ENCODE peak calls at places on chromosome 18, in four cellular contexts. One of them, this sample, is unnamed.

GRCh38 chr18:76121049-76121448 is 374.0 kb downstream of the ZNF516 start:
- DNase-seq in neural progenitor cell: no peak
- DNase-seq in PC-3: no peak
- DNase-seq in HCT116: no peak
- DNase-seq in this sample: no peak

GRCh38 chr18:3554091-3554601 is 104.2 kb downstream of the TGIF1 start:
- DNase-seq in neural progenitor cell: peak; percentile 81
- DNase-seq in PC-3: no peak
- DNase-seq in HCT116: no peak
- DNase-seq in this sample: no peak

GRCh38 chr18:55189972-55190371 is 230.7 kb upstream of the CCDC68 start:
- DNase-seq in neural progenitor cell: peak; percentile 68
- DNase-seq in PC-3: no peak
- DNase-seq in HCT116: no peak
- DNase-seq in this sample: no peak

GRCh38 chr18:79938196-79938595 is 13.3 kb downstream of the SLC66A2 start:
- DNase-seq in neural progenitor cell: no peak
- DNase-seq in PC-3: no peak
- DNase-seq in HCT116: no peak
- DNase-seq in this sample: no peak

GRCh38 chr18:52504589-52504988 is 164.6 kb downstream of the DCC start:
- DNase-seq in neural progenitor cell: no peak
- DNase-seq in PC-3: no peak
- DNase-seq in HCT116: no peak
- DNase-seq in this sample: no peak

GRCh38 chr18:78682716-78683115 is 296.9 kb upstream of the SALL3 start:
- DNase-seq in neural progenitor cell: no peak
- DNase-seq in PC-3: no peak
- DNase-seq in HCT116: no peak
- DNase-seq in this sample: no peak

GRCh38 chr18:28267878-28268625 is 91.1 kb upstream of the CDH2 start:
- DNase-seq in neural progenitor cell: no peak
- DNase-seq in PC-3: peak; percentile 66
- DNase-seq in HCT116: no peak
- DNase-seq in this sample: peak; percentile 32

GRCh38 chr18:832085-832681 is 20.1 kb upstream of the YES1 start:
- DNase-seq in neural progenitor cell: peak; percentile 48
- DNase-seq in PC-3: no peak
- DNase-seq in HCT116: peak; percentile 29
- DNase-seq in this sample: no peak

GRCh38 chr18:42545825-42546224 is 569.7 kb downstream of the RIT2 start:
- DNase-seq in neural progenitor cell: no peak
- DNase-seq in PC-3: peak; percentile 52
- DNase-seq in HCT116: no peak
- DNase-seq in this sample: peak; percentile 76

GRCh38 chr18:657311-657997 is at the start of gene TYMS:
- DNase-seq in neural progenitor cell: peak; percentile 86
- DNase-seq in PC-3: peak; percentile 84
- DNase-seq in HCT116: peak; percentile 63
- DNase-seq in this sample: peak; percentile 64

GRCh38 chr18:31626409-31626808 is 34.7 kb downstream of the TTR start:
- DNase-seq in neural progenitor cell: no peak
- DNase-seq in PC-3: no peak
- DNase-seq in HCT116: no peak
- DNase-seq in this sample: no peak

GRCh38 chr18:76928179-76928868 is 106.0 kb downstream of the ZNF236 start:
- DNase-seq in neural progenitor cell: no peak
- DNase-seq in PC-3: no peak
- DNase-seq in HCT116: no peak
- DNase-seq in this sample: no peak

GRCh38 chr18:43893001-43893637 is 615.8 kb upstream of the SYT4 start:
- DNase-seq in neural progenitor cell: no peak
- DNase-seq in PC-3: peak; percentile 69
- DNase-seq in HCT116: no peak
- DNase-seq in this sample: peak; percentile 96

GRCh38 chr18:79227617-79228016 is 158.4 kb downstream of the ATP9B start:
- DNase-seq in neural progenitor cell: no peak
- DNase-seq in PC-3: no peak
- DNase-seq in HCT116: no peak
- DNase-seq in this sample: no peak

GRCh38 chr18:7946724-7947377 is 379.7 kb downstream of the PTPRM start:
- DNase-seq in neural progenitor cell: peak; percentile 23
- DNase-seq in PC-3: peak; percentile 76
- DNase-seq in HCT116: peak; percentile 61
- DNase-seq in this sample: peak; percentile 75

GRCh38 chr18:55031979-55032378 is 72.7 kb upstream of the CCDC68 start:
- DNase-seq in neural progenitor cell: no peak
- DNase-seq in PC-3: no peak
- DNase-seq in HCT116: no peak
- DNase-seq in this sample: no peak

GRCh38 chr18:2657788-2658458 is 2.4 kb downstream of the SMCHD1 start:
- DNase-seq in neural progenitor cell: no peak
- DNase-seq in PC-3: peak; percentile 89
- DNase-seq in HCT116: peak; percentile 45
- DNase-seq in this sample: peak; percentile 92

GRCh38 chr18:32530947-32531651 is 60.4 kb upstream of the GAREM1 start:
- DNase-seq in neural progenitor cell: no peak
- DNase-seq in PC-3: peak; percentile 46
- DNase-seq in HCT116: no peak
- DNase-seq in this sample: peak; percentile 25

GRCh38 chr18:12630136-12630535 is 27.8 kb downstream of the SPIRE1 start:
- DNase-seq in neural progenitor cell: no peak
- DNase-seq in PC-3: peak; percentile 77
- DNase-seq in HCT116: no peak
- DNase-seq in this sample: peak; percentile 55

GRCh38 chr18:36153203-36153602 is 23.5 kb downstream of the ELP2 start:
- DNase-seq in neural progenitor cell: no peak
- DNase-seq in PC-3: no peak
- DNase-seq in HCT116: no peak
- DNase-seq in this sample: peak; percentile 57

GRCh38 chr18:58213931-58214431 is 170.0 kb downstream of the NEDD4L start:
- DNase-seq in neural progenitor cell: no peak
- DNase-seq in PC-3: peak; percentile 47
- DNase-seq in HCT116: no peak
- DNase-seq in this sample: peak; percentile 64

GRCh38 chr18:26655614-26656400 is 107.5 kb upstream of the KCTD1 start:
- DNase-seq in neural progenitor cell: peak; percentile 76
- DNase-seq in PC-3: peak; percentile 59
- DNase-seq in HCT116: no peak
- DNase-seq in this sample: peak; percentile 75

GRCh38 chr18:67710639-67711038 is 194.1 kb upstream of the DSEL start:
- DNase-seq in neural progenitor cell: peak; percentile 14
- DNase-seq in PC-3: peak; percentile 19
- DNase-seq in HCT116: no peak
- DNase-seq in this sample: no peak

GRCh38 chr18:3044931-3045698 is 32.2 kb upstream of the LPIN2 start:
- DNase-seq in neural progenitor cell: no peak
- DNase-seq in PC-3: peak; percentile 39
- DNase-seq in HCT116: no peak
- DNase-seq in this sample: no peak

GRCh38 chr18:58124475-58124874 is 80.4 kb downstream of the NEDD4L start:
- DNase-seq in neural progenitor cell: no peak
- DNase-seq in PC-3: no peak
- DNase-seq in HCT116: no peak
- DNase-seq in this sample: no peak

GRCh38 chr18:72458256-72458655 is 85.9 kb downstream of the CBLN2 start:
- DNase-seq in neural progenitor cell: no peak
- DNase-seq in PC-3: no peak
- DNase-seq in HCT116: no peak
- DNase-seq in this sample: no peak

GRCh38 chr18:22846088-22846683 is 86.9 kb upstream of the RBBP8 start:
- DNase-seq in neural progenitor cell: peak; percentile 13
- DNase-seq in PC-3: peak; percentile 60
- DNase-seq in HCT116: peak; percentile 21
- DNase-seq in this sample: peak; percentile 49

GRCh38 chr18:37575646-37576045 is 10.0 kb upstream of the CELF4 start:
- DNase-seq in neural progenitor cell: no peak
- DNase-seq in PC-3: no peak
- DNase-seq in HCT116: no peak
- DNase-seq in this sample: no peak

GRCh38 chr18:37582306-37582705 is 16.7 kb upstream of the CELF4 start:
- DNase-seq in neural progenitor cell: no peak
- DNase-seq in PC-3: no peak
- DNase-seq in HCT116: no peak
- DNase-seq in this sample: no peak

GRCh38 chr18:37578886-37579513 is 13.4 kb upstream of the CELF4 start:
- DNase-seq in neural progenitor cell: peak; percentile 19
- DNase-seq in PC-3: peak; percentile 2
- DNase-seq in HCT116: peak; percentile 51
- DNase-seq in this sample: peak; percentile 66

GRCh38 chr18:37577051-37577611 is 11.5 kb upstream of the CELF4 start:
- DNase-seq in neural progenitor cell: peak; percentile 65
- DNase-seq in PC-3: no peak
- DNase-seq in HCT116: no peak
- DNase-seq in this sample: peak; percentile 5

DNA sequence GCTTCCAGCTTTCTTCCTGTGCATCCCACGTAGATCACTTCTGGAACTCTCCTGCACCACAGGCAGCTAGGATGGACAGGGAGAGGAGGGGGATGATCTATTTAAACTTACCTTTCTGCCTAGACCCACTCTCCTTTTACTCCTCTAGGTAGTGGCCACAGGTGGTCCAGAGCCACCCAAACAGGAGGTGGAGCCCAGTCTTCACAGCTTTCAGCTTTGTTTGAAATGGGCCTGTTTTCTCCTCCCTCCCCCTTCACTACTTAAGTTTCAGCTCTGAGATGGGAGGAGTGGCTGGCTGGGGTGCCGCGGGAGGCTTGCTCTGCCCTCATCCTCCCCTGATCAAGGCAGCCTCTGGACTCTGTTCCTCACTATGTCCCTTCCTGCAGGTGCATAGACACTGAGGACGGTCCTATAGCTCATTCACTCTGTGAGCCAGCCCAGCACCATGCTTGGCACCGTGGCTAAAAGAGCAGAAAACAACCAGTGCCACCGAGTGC is 12.6 kb upstream of the CELF4 start:
- DNase-seq in neural progenitor cell: no peak
- DNase-seq in PC-3: no peak
- DNase-seq in HCT116: no peak
- DNase-seq in this sample: no peak
- TF ChIP-seq EZH2phosphoT487 in neural progenitor cell: no peak
- TF ChIP-seq EZH2phosphoT487 in PC-3: no peak
- TF ChIP-seq EZH2phosphoT487 in HCT116: no peak
- TF ChIP-seq EZH2phosphoT487 in this sample: no peak

DNA sequence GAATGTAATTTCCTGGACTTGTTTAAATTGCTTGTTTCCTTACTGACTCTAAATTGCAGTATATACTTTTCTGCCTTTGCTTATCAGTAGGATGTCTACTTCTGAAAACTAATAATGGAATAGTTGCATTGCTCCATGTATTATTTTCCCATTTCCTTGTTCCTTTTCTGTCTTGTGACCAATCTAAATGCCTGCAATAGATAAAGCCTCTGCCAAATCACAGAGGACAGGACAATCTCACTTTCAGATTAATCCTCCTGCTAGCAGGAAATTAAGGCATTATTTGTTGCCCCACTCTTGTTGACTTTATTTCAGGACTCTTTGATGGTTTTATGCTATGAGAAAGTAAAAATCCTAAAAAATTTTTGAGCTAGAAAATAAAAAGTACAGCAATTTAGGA is 4.7 kb upstream of the ESCO1 start:
- DNase-seq in neural progenitor cell: no peak
- DNase-seq in PC-3: no peak
- DNase-seq in HCT116: no peak
- DNase-seq in this sample: no peak
- H3K4me2 ChIP-seq in neural progenitor cell: no peak overlapping the region
- H3K4me2 ChIP-seq in PC-3: no peak overlapping the region
- H3K4me2 ChIP-seq in HCT116: no peak overlapping the region
- H3K4me2 ChIP-seq in this sample: no peak overlapping the region

GRCh38 chr18:35111086-35111485 is 69.9 kb downstream of the MAPRE2 start:
- DNase-seq in neural progenitor cell: no peak
- DNase-seq in PC-3: no peak
- DNase-seq in HCT116: no peak
- DNase-seq in this sample: no peak

GRCh38 chr18:35116784-35117318 is 75.6 kb downstream of the MAPRE2 start:
- DNase-seq in neural progenitor cell: no peak
- DNase-seq in PC-3: no peak
- DNase-seq in HCT116: no peak
- DNase-seq in this sample: no peak

GRCh38 chr18:35112696-35113095 is 71.5 kb downstream of the MAPRE2 start:
- DNase-seq in neural progenitor cell: no peak
- DNase-seq in PC-3: no peak
- DNase-seq in HCT116: no peak
- DNase-seq in this sample: no peak

GRCh38 chr18:35117372-35117771 is 76.2 kb downstream of the MAPRE2 start:
- DNase-seq in neural progenitor cell: no peak
- DNase-seq in PC-3: no peak
- DNase-seq in HCT116: no peak
- DNase-seq in this sample: no peak

GRCh38 chr18:35114305-35114704 is 73.1 kb downstream of the MAPRE2 start:
- DNase-seq in neural progenitor cell: no peak
- DNase-seq in PC-3: no peak
- DNase-seq in HCT116: no peak
- DNase-seq in this sample: no peak
- H3K4me1 ChIP-seq in neural progenitor cell: peaks cover 13% of the 10 kb centered on the region
- H3K4me1 ChIP-seq in PC-3: no peaks in the 10 kb centered on the region
- H3K4me1 ChIP-seq in HCT116: no peaks in the 10 kb centered on the region
- H3K4me1 ChIP-seq in this sample: peaks cover 9% of the 10 kb centered on the region

GRCh38 chr18:9437049-9437448 is 38.3 kb upstream of the RALBP1 start:
- DNase-seq in neural progenitor cell: no peak
- DNase-seq in PC-3: no peak
- DNase-seq in HCT116: no peak
- DNase-seq in this sample: peak; percentile 46
- TF ChIP-seq EZH2phosphoT487 in neural progenitor cell: no peak
- TF ChIP-seq EZH2phosphoT487 in PC-3: no peak
- TF ChIP-seq EZH2phosphoT487 in HCT116: no peak
- TF ChIP-seq EZH2phosphoT487 in this sample: no peak

GRCh38 chr18:65768379-65768778 is 17.6 kb downstream of the CDH7 start:
- DNase-seq in neural progenitor cell: no peak
- DNase-seq in PC-3: peak; percentile 90
- DNase-seq in HCT116: no peak
- DNase-seq in this sample: no peak

GRCh38 chr18:65769653-65770052 is 18.8 kb downstream of the CDH7 start:
- DNase-seq in neural progenitor cell: no peak
- DNase-seq in PC-3: peak; percentile 48
- DNase-seq in HCT116: no peak
- DNase-seq in this sample: no peak
- H3K4me2 ChIP-seq in neural progenitor cell: no peak overlapping the region
- H3K4me2 ChIP-seq in PC-3: peak overlapping the region; percentile 59
- H3K4me2 ChIP-seq in HCT116: no peak overlapping the region
- H3K4me2 ChIP-seq in this sample: no peak overlapping the region

GRCh38 chr18:63140997-63141776 is 178.4 kb downstream of the BCL2 start:
- DNase-seq in neural progenitor cell: no peak
- DNase-seq in PC-3: no peak
- DNase-seq in HCT116: no peak
- DNase-seq in this sample: no peak
- H3K4me1 ChIP-seq in neural progenitor cell: peaks cover 10% of the 10 kb centered on the region
- H3K4me1 ChIP-seq in PC-3: no peaks in the 10 kb centered on the region
- H3K4me1 ChIP-seq in HCT116: no peaks in the 10 kb centered on the region
- H3K4me1 ChIP-seq in this sample: peaks cover 12% of the 10 kb centered on the region

GRCh38 chr18:47594063-47594462 is 336.4 kb downstream of the SMAD2 start:
- DNase-seq in neural progenitor cell: peak; percentile 81
- DNase-seq in PC-3: no peak
- DNase-seq in HCT116: no peak
- DNase-seq in this sample: no peak
- TF ChIP-seq EZH2phosphoT487 in neural progenitor cell: no peak
- TF ChIP-seq EZH2phosphoT487 in PC-3: no peak
- TF ChIP-seq EZH2phosphoT487 in HCT116: no peak
- TF ChIP-seq EZH2phosphoT487 in this sample: no peak